ENCODE peak calls at places on chromosomes 6 and 20, in four cellular contexts. U, R, S and Y are unnamed samples.

GRCh38 chr6:34901930-34902329 is 12.9 kb downstream of the ANKS1A start:
- DNase-seq in U (no peak), R (peak; percentile 21), S (no peak), Y (no peak)

GRCh38 chr6:44226368-44227137 is 3.2 kb downstream of the SLC29A1 start:
- DNase-seq in U (no peak), R (no peak), S (no peak), Y (no peak)

GRCh38 chr6:43962458-43962857 is 164.8 kb downstream of the MRPL14 start:
- DNase-seq in U (no peak), R (peak; percentile 22), S (no peak), Y (no peak)

GRCh38 chr6:105509506-105510331 is 106.8 kb upstream of the PREP start:
- DNase-seq in U (no peak), R (peak; percentile 30), S (peak; percentile 59), Y (no peak)

GRCh38 chr20:35458388-35458787 is 3.0 kb downstream of the CEP250 start:
- DNase-seq in U (no peak), R (no peak), S (no peak), Y (no peak)

GRCh38 chr20:1274485-1275313 is 8.6 kb downstream of the SNPH start:
- DNase-seq in U (no peak), R (no peak), S (no peak), Y (no peak)

GRCh38 chr20:36540551-36541211 is 638 bp upstream of the MYL9 start:
- DNase-seq in U (no peak), R (no peak), S (peak; percentile 50), Y (no peak)

GRCh38 chr6:50822078-50822476 is 3.4 kb downstream of the TFAP2B start:
- DNase-seq in U (no peak), R (no peak), S (no peak), Y (no peak)

GRCh38 chr20:12047838-12048432 is 130.2 kb downstream of the BTBD3 start:
- DNase-seq in U (no peak), R (peak; percentile 64), S (no peak), Y (no peak)

GRCh38 chr6:12150812-12151432 is 138.8 kb downstream of the HIVEP1 start:
- DNase-seq in U (no peak), R (no peak), S (peak; percentile 75), Y (no peak)

GRCh38 chr20:64062596-64063388 is at the start of gene TCEA2:
- DNase-seq in U (peak; percentile 55), R (peak; percentile 95), S (peak; percentile 97), Y (peak; percentile 85)

GRCh38 chr6:17352302-17352701 is 41.1 kb upstream of the CAP2 start:
- DNase-seq in U (no peak), R (no peak), S (no peak), Y (no peak)

GRCh38 chr20:61045876-61046585 is 206.0 kb upstream of the CDH4 start:
- DNase-seq in U (no peak), R (no peak), S (no peak), Y (no peak)

GRCh38 chr6:137705166-137706064 is 161.6 kb upstream of the TNFAIP3 start:
- DNase-seq in U (no peak), R (peak; percentile 62), S (peak; percentile 73), Y (peak; percentile 64)

GRCh38 chr6:107491059-107491609 is 1.2 kb downstream of the SOBP start:
- DNase-seq in U (no peak), R (peak; percentile 50), S (peak; percentile 80), Y (no peak)

GRCh38 chr6:170523256-170524187 is 29.6 kb downstream of the PSMB1 start:
- DNase-seq in U (no peak), R (no peak), S (no peak), Y (no peak)

GRCh38 chr6:71222676-71223075 is 65.9 kb upstream of the OGFRL1 start:
- DNase-seq in U (no peak), R (no peak), S (no peak), Y (no peak)

GRCh38 chr6:87654117-87654516 is 47.9 kb downstream of the AKIRIN2 start:
- DNase-seq in U (no peak), R (no peak), S (peak; percentile 14), Y (no peak)

GRCh38 chr6:100078509-100078908 is 84.5 kb upstream of the MCHR2 start:
- DNase-seq in U (no peak), R (peak; percentile 41), S (peak; percentile 83), Y (no peak)

GRCh38 chr6:120111001-120111400 is 761.4 kb upstream of the MAN1A1 start:
- DNase-seq in U (no peak), R (no peak), S (no peak), Y (no peak)

GRCh38 chr6:80366721-80367120 is 260.2 kb downstream of the BCKDHB start:
- DNase-seq in U (no peak), R (peak; percentile 52), S (no peak), Y (no peak)

GRCh38 chr6:8268156-8268555 is 165.8 kb upstream of the EEF1E1 start:
- DNase-seq in U (no peak), R (no peak), S (no peak), Y (no peak)

GRCh38 chr6:145075425-145075824 is 659.9 kb downstream of the EPM2A start:
- DNase-seq in U (no peak), R (no peak), S (no peak), Y (no peak)

GRCh38 chr6:44084231-44085014 is 42.8 kb downstream of the MRPL14 start:
- DNase-seq in U (no peak), R (peak; percentile 41), S (no peak), Y (no peak)

GRCh38 chr20:43409041-43409913 is 48.4 kb upstream of the SRSF6 start:
- DNase-seq in U (peak; percentile 3), R (peak; percentile 53), S (peak; percentile 57), Y (no peak)

GRCh38 chr20:44357555-44358130 is 2.1 kb downstream of the HNF4A start:
- DNase-seq in U (no peak), R (no peak), S (no peak), Y (no peak)

GRCh38 chr6:104306206-104306605 is 553.5 kb downstream of the HACE1 start:
- DNase-seq in U (no peak), R (peak; percentile 18), S (no peak), Y (no peak)

GRCh38 chr6:54681987-54682386 is 164.6 kb upstream of the FAM83B start:
- DNase-seq in U (no peak), R (peak; percentile 85), S (no peak), Y (no peak)

GRCh38 chr6:6346427-6346826 is 26.0 kb upstream of the F13A1 start:
- DNase-seq in U (no peak), R (no peak), S (no peak), Y (no peak)

GRCh38 chr6:63476302-63476701 is 96.0 kb upstream of the LOC128125822 start:
- DNase-seq in U (no peak), R (no peak), S (peak; percentile 25), Y (no peak)

GRCh38 chr20:56762401-56762800 is 133.3 kb downstream of the TFAP2C start:
- DNase-seq in U (no peak), R (no peak), S (no peak), Y (no peak)

GRCh38 chr20:56760610-56761009 is 131.5 kb downstream of the TFAP2C start:
- DNase-seq in U (no peak), R (no peak), S (no peak), Y (no peak)

GRCh38 chr20:56758706-56759105 is 129.6 kb downstream of the TFAP2C start:
- DNase-seq in U (no peak), R (no peak), S (no peak), Y (no peak)

GRCh38 chr20:56761393-56761792 is 132.3 kb downstream of the TFAP2C start:
- DNase-seq in U (no peak), R (no peak), S (no peak), Y (no peak)

DNA sequence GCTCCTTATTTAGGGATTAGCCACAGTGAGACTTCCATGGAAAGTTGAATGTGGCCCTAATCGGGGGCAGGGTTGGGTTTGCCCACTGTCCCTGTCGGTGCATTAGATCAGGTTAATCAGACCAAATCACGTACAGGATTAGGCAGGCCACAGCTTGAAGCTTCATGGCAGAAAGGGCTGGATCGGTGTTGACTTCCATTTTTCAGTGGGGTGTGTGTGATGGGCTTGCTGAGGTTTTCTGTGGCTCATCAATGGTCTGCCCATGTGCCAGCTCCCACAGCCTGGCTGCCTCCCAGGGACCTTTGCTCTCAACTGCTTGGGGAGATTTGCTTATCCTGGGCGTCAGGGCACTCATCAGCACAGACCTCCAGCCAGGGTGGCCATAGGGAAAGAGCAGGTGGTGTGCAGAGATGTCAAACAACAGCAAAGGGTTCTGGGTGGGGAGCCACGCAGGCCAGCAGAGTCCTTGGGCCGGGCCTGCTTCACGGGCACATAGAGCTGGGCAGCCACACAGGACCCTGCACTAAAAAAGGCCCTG is 130.7 kb downstream of the TFAP2C start:
- DNase-seq in U (no peak), R (no peak), S (no peak), Y (no peak)
- TF ChIP-seq CTCF in U (no peak), R (no peak), S (no peak), Y (no peak)

GRCh38 chr6:33278392-33278741 is 1.4 kb downstream of the B3GALT4 start:
- DNase-seq in U (no peak), R (no peak), S (no peak), Y (no peak)

GRCh38 chr6:33280539-33280938 is 3.6 kb downstream of the B3GALT4 start:
- DNase-seq in U (no peak), R (no peak), S (no peak), Y (no peak)

GRCh38 chr6:33278810-33279209 is 1.9 kb downstream of the B3GALT4 start:
- DNase-seq in U (no peak), R (no peak), S (no peak), Y (no peak)

GRCh38 chr6:33279257-33279695 is 2.4 kb downstream of the B3GALT4 start:
- DNase-seq in U (no peak), R (no peak), S (no peak), Y (no peak)

GRCh38 chr6:33279971-33280511 is 3.1 kb downstream of the B3GALT4 start:
- DNase-seq in U (no peak), R (peak; percentile 70), S (peak; percentile 85), Y (no peak)
- TF ChIP-seq CTCF in U (peak; percentile 86), R (peak; percentile 75), S (peak; percentile 56), Y (no peak)

DNA sequence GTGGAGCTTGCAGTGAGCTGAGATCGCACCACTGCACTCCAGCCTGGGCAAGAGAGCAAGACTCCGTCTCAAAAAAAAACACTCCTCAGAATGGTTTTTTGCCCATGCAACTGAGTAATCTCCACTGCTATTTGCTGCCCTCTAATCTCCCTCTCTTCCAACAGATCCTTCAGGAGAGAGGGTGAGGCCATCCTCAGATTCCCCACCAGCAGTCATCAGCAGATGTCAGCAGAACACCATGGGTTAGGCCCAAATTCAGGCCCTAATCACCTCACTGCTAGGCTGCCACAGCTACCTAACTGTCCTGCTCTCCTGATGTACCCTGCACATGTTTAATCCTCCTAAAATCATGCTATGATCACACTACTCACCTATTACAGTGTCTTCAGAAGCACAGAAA is 63.2 kb upstream of the BEND6 start:
- DNase-seq in U (no peak), R (peak; percentile 49), S (peak; percentile 26), Y (no peak)
- TF ChIP-seq CTCF in U (no peak), R (peak; percentile 4), S (peak; percentile 19), Y (no peak)

DNA sequence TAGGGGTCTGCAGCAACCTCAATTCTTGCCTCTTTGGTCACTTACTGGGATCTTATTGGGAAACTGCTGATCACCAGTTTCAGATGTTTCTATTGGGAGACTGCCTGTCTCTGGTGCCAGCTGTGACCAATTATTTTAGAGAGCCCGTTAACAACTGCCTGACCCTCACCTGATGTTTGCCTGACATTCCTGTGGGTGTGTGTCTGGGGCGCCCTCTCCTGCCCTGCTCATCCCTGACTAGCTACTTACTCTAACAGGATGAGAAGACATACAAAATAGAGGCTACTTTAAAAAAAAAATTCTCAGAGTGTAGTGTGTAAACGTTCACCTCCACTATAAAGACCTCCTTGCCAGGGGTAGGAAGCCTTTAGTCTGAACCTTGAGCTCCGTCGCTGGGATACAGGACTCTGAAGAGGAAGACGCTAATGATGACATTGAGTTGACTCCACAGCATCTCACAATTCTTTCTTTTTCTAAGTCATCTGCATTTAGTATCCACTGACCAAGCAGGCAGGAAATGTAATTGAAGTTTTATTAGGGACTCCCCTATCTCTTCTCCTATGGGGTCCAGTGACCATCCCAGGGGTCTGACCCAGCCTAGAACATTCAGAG is 54.6 kb upstream of the DDR1 start:
- DNase-seq in U (no peak), R (no peak), S (peak; percentile 62), Y (no peak)
- TF ChIP-seq CTCF in U (no peak), R (no peak), S (peak; percentile 37), Y (no peak)